ENCODE peak calls at places on chromosomes 13 and 19, in six cellular contexts. One of them, this sample, is unnamed.

GRCh38 chr19:35486268-35486708 is 4.0 kb downstream of the KRTDAP start:
- DNase-seq in cardiac fibroblast: no peak
- DNase-seq in fibroblast of lung: no peak
- DNase-seq in CD4-positive, CD25-positive, alpha-beta regulatory T cell: no peak
- DNase-seq in AG04449: no peak
- DNase-seq in thoracic aorta: no peak
- DNase-seq in this sample: no peak

GRCh38 chr13:113907637-113908617 is 44.1 kb upstream of the GAS6 start:
- DNase-seq in cardiac fibroblast: peak
- DNase-seq in fibroblast of lung: peak
- DNase-seq in CD4-positive, CD25-positive, alpha-beta regulatory T cell: no peak
- DNase-seq in AG04449: peak
- DNase-seq in thoracic aorta: no peak
- DNase-seq in this sample: no peak

GRCh38 chr13:114142640-114143490 is 10.4 kb upstream of the RASA3 start:
- DNase-seq in cardiac fibroblast: no peak
- DNase-seq in fibroblast of lung: peak
- DNase-seq in CD4-positive, CD25-positive, alpha-beta regulatory T cell: peak
- DNase-seq in AG04449: no peak
- DNase-seq in thoracic aorta: no peak
- DNase-seq in this sample: peak

GRCh38 chr19:21128901-21129698 is 12.7 kb upstream of the ZNF431 start:
- DNase-seq in cardiac fibroblast: peak
- DNase-seq in fibroblast of lung: no peak
- DNase-seq in CD4-positive, CD25-positive, alpha-beta regulatory T cell: no peak
- DNase-seq in AG04449: no peak
- DNase-seq in thoracic aorta: no peak
- DNase-seq in this sample: no peak

GRCh38 chr13:113545455-113545930 is 39.1 kb upstream of the TFDP1 start:
- DNase-seq in cardiac fibroblast: peak
- DNase-seq in fibroblast of lung: peak
- DNase-seq in CD4-positive, CD25-positive, alpha-beta regulatory T cell: no peak
- DNase-seq in AG04449: no peak
- DNase-seq in thoracic aorta: no peak
- DNase-seq in this sample: peak

GRCh38 chr13:99288069-99288468 is 19.1 kb downstream of the GPR183 start:
- DNase-seq in cardiac fibroblast: peak
- DNase-seq in fibroblast of lung: no peak
- DNase-seq in CD4-positive, CD25-positive, alpha-beta regulatory T cell: peak
- DNase-seq in AG04449: no peak
- DNase-seq in thoracic aorta: no peak
- DNase-seq in this sample: no peak

GRCh38 chr13:32117696-32118095 is 86.1 kb downstream of the FRY start:
- DNase-seq in cardiac fibroblast: no peak
- DNase-seq in fibroblast of lung: no peak
- DNase-seq in CD4-positive, CD25-positive, alpha-beta regulatory T cell: no peak
- DNase-seq in AG04449: no peak
- DNase-seq in thoracic aorta: peak
- DNase-seq in this sample: no peak

GRCh38 chr13:111532111-111532510 is 211.7 kb downstream of the TEX29 start:
- DNase-seq in cardiac fibroblast: no peak
- DNase-seq in fibroblast of lung: no peak
- DNase-seq in CD4-positive, CD25-positive, alpha-beta regulatory T cell: no peak
- DNase-seq in AG04449: no peak
- DNase-seq in thoracic aorta: no peak
- DNase-seq in this sample: no peak

GRCh38 chr13:103671547-103671946 is 605.3 kb upstream of the SLC10A2 start:
- DNase-seq in cardiac fibroblast: no peak
- DNase-seq in fibroblast of lung: no peak
- DNase-seq in CD4-positive, CD25-positive, alpha-beta regulatory T cell: no peak
- DNase-seq in AG04449: no peak
- DNase-seq in thoracic aorta: no peak
- DNase-seq in this sample: no peak

GRCh38 chr19:40217027-40217810 is 965 bp downstream of the TTC9B start:
- DNase-seq in cardiac fibroblast: no peak
- DNase-seq in fibroblast of lung: no peak
- DNase-seq in CD4-positive, CD25-positive, alpha-beta regulatory T cell: peak
- DNase-seq in AG04449: no peak
- DNase-seq in thoracic aorta: no peak
- DNase-seq in this sample: no peak

GRCh38 chr19:42252365-42253244 is 2.3 kb downstream of the ERF start:
- DNase-seq in cardiac fibroblast: peak
- DNase-seq in fibroblast of lung: peak
- DNase-seq in CD4-positive, CD25-positive, alpha-beta regulatory T cell: no peak
- DNase-seq in AG04449: no peak
- DNase-seq in thoracic aorta: no peak
- DNase-seq in this sample: peak

GRCh38 chr19:15252398-15253018 is 20.3 kb upstream of the EPHX3 start:
- DNase-seq in cardiac fibroblast: peak
- DNase-seq in fibroblast of lung: peak
- DNase-seq in CD4-positive, CD25-positive, alpha-beta regulatory T cell: no peak
- DNase-seq in AG04449: no peak
- DNase-seq in thoracic aorta: no peak
- DNase-seq in this sample: no peak

GRCh38 chr19:8451885-8452284 is 7.1 kb downstream of the HNRNPM start:
- DNase-seq in cardiac fibroblast: no peak
- DNase-seq in fibroblast of lung: peak
- DNase-seq in CD4-positive, CD25-positive, alpha-beta regulatory T cell: no peak
- DNase-seq in AG04449: no peak
- DNase-seq in thoracic aorta: no peak
- DNase-seq in this sample: no peak

GRCh38 chr13:30719521-30719914 is 15.8 kb upstream of the ALOX5AP start:
- DNase-seq in cardiac fibroblast: no peak
- DNase-seq in fibroblast of lung: no peak
- DNase-seq in CD4-positive, CD25-positive, alpha-beta regulatory T cell: no peak
- DNase-seq in AG04449: no peak
- DNase-seq in thoracic aorta: no peak
- DNase-seq in this sample: no peak

DNA sequence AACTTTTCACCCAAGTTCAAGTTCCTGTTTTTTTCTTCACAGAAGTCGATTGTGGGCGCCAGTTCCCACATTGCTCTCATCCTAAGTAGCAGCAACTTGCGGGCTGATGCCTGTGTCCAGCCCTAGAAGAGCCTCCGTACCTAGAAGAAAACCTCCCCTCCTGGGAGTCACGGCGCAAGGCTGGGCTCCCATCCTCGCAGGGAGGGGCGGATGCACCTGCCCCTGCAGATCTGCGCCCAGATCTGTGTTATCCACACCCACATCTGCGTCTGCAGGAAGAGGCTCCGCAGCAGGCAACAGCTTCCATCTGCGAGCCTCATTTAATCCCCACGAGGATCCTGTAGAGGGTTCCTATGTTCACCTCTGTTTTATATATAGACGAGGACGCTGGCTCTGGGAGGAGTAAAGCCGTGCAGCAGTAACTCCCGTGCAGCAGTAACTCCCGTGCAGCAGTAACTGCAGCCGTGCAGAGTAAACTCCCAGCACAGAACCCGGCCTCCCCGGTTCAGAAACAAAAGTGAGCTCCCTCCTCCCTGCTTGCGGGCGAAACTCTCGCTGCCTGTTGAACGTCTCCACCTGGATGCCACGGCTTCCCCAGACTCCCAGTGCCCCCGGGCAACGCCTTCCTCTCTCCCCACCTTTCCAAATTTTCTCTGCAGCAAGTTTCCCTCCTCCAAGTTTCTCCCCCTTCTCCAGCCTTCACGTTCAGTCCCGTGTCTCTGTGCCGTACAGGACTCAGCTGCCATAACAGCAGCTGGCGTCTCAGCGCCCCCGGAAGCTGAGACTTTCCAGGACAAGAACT is 23.5 kb upstream of the LAIR1 start:
- DNase-seq in cardiac fibroblast: no peak
- DNase-seq in fibroblast of lung: no peak
- DNase-seq in CD4-positive, CD25-positive, alpha-beta regulatory T cell: peak
- DNase-seq in AG04449: no peak
- DNase-seq in thoracic aorta: no peak
- DNase-seq in this sample: peak
- H3K4me3 ChIP-seq in cardiac fibroblast: no peak
- H3K4me3 ChIP-seq in fibroblast of lung: no peak
- H3K4me3 ChIP-seq in CD4-positive, CD25-positive, alpha-beta regulatory T cell: peak
- H3K4me3 ChIP-seq in AG04449: peak
- H3K4me3 ChIP-seq in thoracic aorta: peak
- H3K4me3 ChIP-seq in this sample: peak

DNA sequence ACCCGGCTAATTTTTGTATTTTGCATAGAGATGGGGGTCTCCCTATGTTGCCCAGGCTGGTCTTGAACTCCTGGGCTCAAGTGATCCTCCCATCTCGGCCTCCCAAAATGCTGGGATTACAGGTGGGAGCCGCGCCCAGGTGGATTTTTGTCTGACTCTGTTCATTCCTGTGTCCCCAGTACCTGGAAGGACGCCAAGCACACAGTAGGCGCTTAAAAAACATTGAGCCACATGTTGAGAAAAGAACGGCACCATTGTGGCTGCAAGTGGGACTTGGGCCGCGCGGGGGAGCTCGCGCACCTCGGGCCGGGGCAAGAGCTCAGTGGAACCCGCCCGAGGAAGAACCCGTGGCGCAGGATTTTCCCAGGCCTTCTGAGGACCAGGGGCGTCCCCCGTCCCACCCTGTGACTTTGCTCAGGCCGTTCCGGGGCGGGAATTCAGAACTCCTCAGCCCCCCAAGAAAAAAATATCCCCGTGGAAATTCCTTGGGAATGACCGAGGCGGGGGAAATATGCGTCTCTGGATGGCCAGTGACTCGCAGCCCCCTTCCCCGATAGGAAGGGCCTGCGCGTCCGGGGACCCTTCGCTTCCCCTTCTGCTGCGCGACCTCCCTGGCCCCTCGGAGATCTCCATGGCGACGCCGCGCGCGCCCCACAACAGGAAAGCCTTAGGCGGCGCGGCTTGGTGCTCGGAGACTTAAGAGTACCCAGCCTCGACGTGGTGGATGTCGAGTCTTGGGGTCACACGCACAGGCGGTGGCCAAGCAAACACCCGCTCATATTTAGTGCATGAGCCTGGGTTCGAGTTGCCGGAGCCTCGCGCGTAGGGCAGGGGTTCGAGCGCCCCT is 1.4 kb upstream of the ICAM1 start:
- DNase-seq in cardiac fibroblast: peak
- DNase-seq in fibroblast of lung: peak
- DNase-seq in CD4-positive, CD25-positive, alpha-beta regulatory T cell: peak
- DNase-seq in AG04449: no peak
- DNase-seq in thoracic aorta: no peak
- DNase-seq in this sample: peak
- H3K4me3 ChIP-seq in cardiac fibroblast: peak
- H3K4me3 ChIP-seq in fibroblast of lung: no peak
- H3K4me3 ChIP-seq in CD4-positive, CD25-positive, alpha-beta regulatory T cell: peak
- H3K4me3 ChIP-seq in AG04449: peak
- H3K4me3 ChIP-seq in thoracic aorta: peak
- H3K4me3 ChIP-seq in this sample: peak

GRCh38 chr13:26011996-26012688 is 39.7 kb downstream of the SHISA2 start:
- DNase-seq in cardiac fibroblast: peak
- DNase-seq in fibroblast of lung: no peak
- DNase-seq in CD4-positive, CD25-positive, alpha-beta regulatory T cell: peak
- DNase-seq in AG04449: no peak
- DNase-seq in thoracic aorta: no peak
- DNase-seq in this sample: peak
- H3K4me3 ChIP-seq in cardiac fibroblast: no peak
- H3K4me3 ChIP-seq in fibroblast of lung: no peak
- H3K4me3 ChIP-seq in CD4-positive, CD25-positive, alpha-beta regulatory T cell: peak
- H3K4me3 ChIP-seq in AG04449: peak
- H3K4me3 ChIP-seq in thoracic aorta: peak
- H3K4me3 ChIP-seq in this sample: peak

DNA sequence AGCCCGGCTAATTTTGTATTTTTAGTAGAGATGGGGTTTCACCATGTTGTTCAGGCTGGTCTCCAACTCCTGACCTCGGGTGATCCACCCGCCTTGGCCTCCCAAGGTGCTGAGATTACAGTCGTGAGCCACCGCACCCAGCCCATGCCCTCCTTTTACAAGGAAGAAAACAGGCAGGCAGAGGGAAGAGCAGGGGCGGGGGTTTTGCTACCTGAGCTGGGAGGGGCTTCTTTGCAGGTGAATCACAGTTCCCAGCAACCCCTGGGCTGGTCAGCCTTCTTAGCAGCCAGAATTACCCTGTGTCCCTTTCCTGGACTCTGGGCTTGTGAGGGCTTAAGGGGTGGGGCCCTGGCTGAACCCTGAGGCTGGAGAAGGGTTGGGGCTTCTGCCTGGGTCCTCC is 3.1 kb upstream of the KCNJ14 start:
- DNase-seq in cardiac fibroblast: no peak
- DNase-seq in fibroblast of lung: no peak
- DNase-seq in CD4-positive, CD25-positive, alpha-beta regulatory T cell: no peak
- DNase-seq in AG04449: no peak
- DNase-seq in thoracic aorta: no peak
- DNase-seq in this sample: no peak
- H3K4me3 ChIP-seq in cardiac fibroblast: no peak
- H3K4me3 ChIP-seq in fibroblast of lung: no peak
- H3K4me3 ChIP-seq in CD4-positive, CD25-positive, alpha-beta regulatory T cell: no peak
- H3K4me3 ChIP-seq in AG04449: no peak
- H3K4me3 ChIP-seq in thoracic aorta: no peak
- H3K4me3 ChIP-seq in this sample: no peak

GRCh38 chr13:44086389-44086788 is 206.7 kb downstream of the LACC1 start:
- DNase-seq in cardiac fibroblast: no peak
- DNase-seq in fibroblast of lung: no peak
- DNase-seq in CD4-positive, CD25-positive, alpha-beta regulatory T cell: no peak
- DNase-seq in AG04449: no peak
- DNase-seq in thoracic aorta: no peak
- DNase-seq in this sample: no peak

GRCh38 chr13:44093607-44094583 is 214.2 kb downstream of the LACC1 start:
- DNase-seq in cardiac fibroblast: no peak
- DNase-seq in fibroblast of lung: peak
- DNase-seq in CD4-positive, CD25-positive, alpha-beta regulatory T cell: no peak
- DNase-seq in AG04449: no peak
- DNase-seq in thoracic aorta: no peak
- DNase-seq in this sample: no peak

GRCh38 chr13:44092053-44092452 is 212.3 kb downstream of the LACC1 start:
- DNase-seq in cardiac fibroblast: no peak
- DNase-seq in fibroblast of lung: peak
- DNase-seq in CD4-positive, CD25-positive, alpha-beta regulatory T cell: no peak
- DNase-seq in AG04449: no peak
- DNase-seq in thoracic aorta: no peak
- DNase-seq in this sample: no peak

GRCh38 chr13:44088409-44088808 is 208.7 kb downstream of the LACC1 start:
- DNase-seq in cardiac fibroblast: no peak
- DNase-seq in fibroblast of lung: no peak
- DNase-seq in CD4-positive, CD25-positive, alpha-beta regulatory T cell: no peak
- DNase-seq in AG04449: no peak
- DNase-seq in thoracic aorta: no peak
- DNase-seq in this sample: no peak

GRCh38 chr13:44088911-44089851 is 209.5 kb downstream of the LACC1 start:
- DNase-seq in cardiac fibroblast: no peak
- DNase-seq in fibroblast of lung: no peak
- DNase-seq in CD4-positive, CD25-positive, alpha-beta regulatory T cell: peak
- DNase-seq in AG04449: no peak
- DNase-seq in thoracic aorta: no peak
- DNase-seq in this sample: no peak
- H3K4me3 ChIP-seq in cardiac fibroblast: no peak
- H3K4me3 ChIP-seq in fibroblast of lung: no peak
- H3K4me3 ChIP-seq in CD4-positive, CD25-positive, alpha-beta regulatory T cell: no peak
- H3K4me3 ChIP-seq in AG04449: no peak
- H3K4me3 ChIP-seq in thoracic aorta: no peak
- H3K4me3 ChIP-seq in this sample: no peak

GRCh38 chr19:38255759-38256052 is 468 bp downstream of the PPP1R14A start:
- DNase-seq in cardiac fibroblast: no peak
- DNase-seq in fibroblast of lung: no peak
- DNase-seq in CD4-positive, CD25-positive, alpha-beta regulatory T cell: no peak
- DNase-seq in AG04449: no peak
- DNase-seq in thoracic aorta: no peak
- DNase-seq in this sample: no peak
- H3K4me3 ChIP-seq in cardiac fibroblast: peak
- H3K4me3 ChIP-seq in fibroblast of lung: peak
- H3K4me3 ChIP-seq in CD4-positive, CD25-positive, alpha-beta regulatory T cell: no peak
- H3K4me3 ChIP-seq in AG04449: peak
- H3K4me3 ChIP-seq in thoracic aorta: peak
- H3K4me3 ChIP-seq in this sample: peak

This sample was measured in Peyer's patch.